ENCODE peak calls at places on chromosomes 12 and 14, in ten cellular contexts. D, J, P, H, F, V, T, A, N and K are unnamed samples.

GRCh38 chr12:129179941-129180340 is 326.7 kb downstream of the GLT1D1 start:
- DNase-seq in D (no peak), J (no peak), P (no peak), H (no peak), F (no peak), V (no peak), T (no peak), A (no peak), N (no peak), K (no peak)

GRCh38 chr14:61472801-61473376 is 151.5 kb downstream of the PRKCH start:
- DNase-seq in D (no peak), J (no peak), P (no peak), H (no peak), F (peak), V (peak), T (no peak), A (no peak), N (no peak), K (no peak)

GRCh38 chr12:15984097-15984800 is 73.1 kb downstream of the DERA start:
- DNase-seq in D (no peak), J (no peak), P (no peak), H (no peak), F (no peak), V (no peak), T (no peak), A (no peak), N (peak), K (no peak)

GRCh38 chr14:58697927-58698641 is 60.3 kb downstream of the DACT1 start:
- DNase-seq in D (no peak), J (no peak), P (no peak), H (no peak), F (no peak), V (no peak), T (no peak), A (no peak), N (no peak), K (no peak)

GRCh38 chr14:66330916-66331315 is 155.3 kb upstream of the CCDC196 start:
- DNase-seq in D (no peak), J (no peak), P (no peak), H (peak), F (no peak), V (no peak), T (no peak), A (no peak), N (peak), K (no peak)

GRCh38 chr14:99964979-99965378 is 100.2 kb upstream of the EVL start:
- DNase-seq in D (no peak), J (no peak), P (no peak), H (no peak), F (no peak), V (no peak), T (no peak), A (no peak), N (no peak), K (no peak)

GRCh38 chr12:94558612-94559011 is 91.7 kb downstream of the TMCC3 start:
- DNase-seq in D (no peak), J (no peak), P (no peak), H (no peak), F (no peak), V (no peak), T (no peak), A (no peak), N (no peak), K (no peak)

GRCh38 chr14:92437729-92438280 is 75.8 kb upstream of the RIN3 start:
- DNase-seq in D (no peak), J (no peak), P (no peak), H (no peak), F (no peak), V (peak), T (no peak), A (no peak), N (no peak), K (no peak)

GRCh38 chr12:75571651-75572050 is 60.2 kb upstream of the KRR1 start:
- DNase-seq in D (no peak), J (no peak), P (no peak), H (no peak), F (no peak), V (no peak), T (no peak), A (no peak), N (no peak), K (no peak)

GRCh38 chr14:69924181-69924580 is 45.0 kb downstream of the SMOC1 start:
- DNase-seq in D (no peak), J (no peak), P (no peak), H (no peak), F (no peak), V (no peak), T (peak), A (no peak), N (no peak), K (no peak)

GRCh38 chr14:86712176-86712575 is 1182.2 kb downstream of the FLRT2 start:
- DNase-seq in D (no peak), J (no peak), P (no peak), H (no peak), F (peak), V (no peak), T (no peak), A (no peak), N (no peak), K (no peak)

GRCh38 chr14:65813760-65814387 is 401.3 kb downstream of the FUT8 start:
- DNase-seq in D (no peak), J (no peak), P (no peak), H (no peak), F (no peak), V (no peak), T (no peak), A (no peak), N (no peak), K (no peak)

GRCh38 chr12:53754633-53755261 is 3.0 kb upstream of the CISTR start:
- DNase-seq in D (no peak), J (no peak), P (no peak), H (no peak), F (peak), V (no peak), T (peak), A (no peak), N (peak), K (no peak)

GRCh38 chr12:86376052-86376451 is 119.9 kb upstream of the MGAT4C start:
- DNase-seq in D (no peak), J (peak), P (no peak), H (no peak), F (no peak), V (no peak), T (no peak), A (peak), N (no peak), K (no peak)

GRCh38 chr12:40192704-40193255 is 32.0 kb upstream of the LRRK2 start:
- DNase-seq in D (peak), J (no peak), P (no peak), H (no peak), F (no peak), V (peak), T (no peak), A (no peak), N (no peak), K (peak)

GRCh38 chr12:18923721-18924120 is 185.8 kb downstream of the CAPZA3 start:
- DNase-seq in D (no peak), J (no peak), P (no peak), H (no peak), F (no peak), V (no peak), T (no peak), A (no peak), N (no peak), K (no peak)

GRCh38 chr12:58583541-58583940 is 336.8 kb downstream of the LRIG3 start:
- DNase-seq in D (no peak), J (no peak), P (no peak), H (no peak), F (peak), V (no peak), T (no peak), A (no peak), N (peak), K (no peak)

GRCh38 chr12:38886064-38886463 is 19.3 kb downstream of the CPNE8 start:
- DNase-seq in D (no peak), J (peak), P (no peak), H (no peak), F (no peak), V (no peak), T (peak), A (peak), N (peak), K (no peak)

GRCh38 chr14:65352964-65353530 is 59.5 kb upstream of the FUT8 start:
- DNase-seq in D (no peak), J (no peak), P (no peak), H (no peak), F (no peak), V (peak), T (no peak), A (no peak), N (no peak), K (no peak)

GRCh38 chr12:68971404-68971803 is 38.4 kb upstream of the CPM start:
- DNase-seq in D (no peak), J (no peak), P (no peak), H (no peak), F (peak), V (no peak), T (peak), A (no peak), N (peak), K (no peak)

GRCh38 chr12:49580572-49581535 is 12.9 kb upstream of the MCRS1 start:
- DNase-seq in D (peak), J (peak), P (peak), H (peak), F (peak), V (peak), T (peak), A (peak), N (peak), K (peak)

GRCh38 chr14:93733646-93734045 is 54.6 kb downstream of the PRIMA1 start:
- DNase-seq in D (no peak), J (no peak), P (no peak), H (peak), F (no peak), V (no peak), T (no peak), A (no peak), N (no peak), K (no peak)

GRCh38 chr14:106564058-106564643 is 1037.8 kb downstream of the TMEM121 start:
- DNase-seq in D (peak), J (no peak), P (no peak), H (no peak), F (no peak), V (peak), T (no peak), A (no peak), N (no peak), K (peak)

GRCh38 chr14:100083706-100084105 is 18.5 kb downstream of the EVL start:
- DNase-seq in D (no peak), J (no peak), P (no peak), H (no peak), F (no peak), V (no peak), T (no peak), A (no peak), N (no peak), K (no peak)

GRCh38 chr14:68793734-68794129 is 865 bp upstream of the ZFP36L1 start:
- DNase-seq in D (peak), J (no peak), P (no peak), H (no peak), F (no peak), V (no peak), T (no peak), A (no peak), N (no peak), K (peak)

GRCh38 chr14:72947366-72948160 is 21.3 kb downstream of the DCAF4 start:
- DNase-seq in D (no peak), J (no peak), P (no peak), H (no peak), F (no peak), V (no peak), T (no peak), A (no peak), N (no peak), K (no peak)

DNA sequence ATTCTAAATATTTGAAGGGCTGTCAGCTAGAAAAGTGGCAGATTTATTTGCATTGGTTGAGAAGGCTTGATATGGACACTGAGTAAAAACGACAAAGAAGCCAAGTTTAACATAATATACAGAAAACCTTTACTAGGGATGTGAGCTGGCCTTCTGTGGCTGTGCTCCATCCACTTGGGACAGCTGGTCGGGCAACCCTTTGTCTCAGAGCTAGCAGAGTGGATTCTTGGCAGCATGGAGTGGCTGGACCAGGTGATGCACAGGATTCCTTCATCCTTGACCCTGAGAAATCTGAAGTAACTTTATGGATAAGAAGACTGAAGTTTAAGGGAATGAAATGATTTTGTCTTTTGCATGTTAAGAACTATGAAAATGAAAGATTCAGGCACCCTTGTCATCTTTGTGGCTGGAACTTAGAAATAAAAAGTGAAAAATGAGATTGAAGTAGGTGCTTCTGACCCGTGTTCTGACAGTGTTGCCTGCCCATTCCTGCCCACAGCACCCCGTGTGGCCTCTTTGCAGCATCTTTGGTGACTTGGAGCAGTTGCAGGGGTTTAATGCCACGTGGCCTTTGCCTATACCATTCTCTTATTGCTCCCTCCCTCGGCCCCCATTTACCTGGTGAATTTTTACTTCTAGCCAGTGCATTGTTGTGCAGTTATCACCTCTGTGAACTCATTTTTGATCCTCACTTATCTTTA is 32.6 kb downstream of the PELI2 start:
- DNase-seq in D (no peak), J (no peak), P (no peak), H (no peak), F (no peak), V (peak), T (no peak), A (no peak), N (no peak), K (no peak)
- TF ChIP-seq CTCF in D (no peak), J (no peak), P (no peak), H (no peak), F (no peak), V (peak), T (no peak), A (no peak), N (no peak), K (no peak)

GRCh38 chr14:54566410-54567223 is at the start of gene SAMD4A:
- DNase-seq in D (peak), J (peak), P (peak), H (peak), F (peak), V (peak), T (peak), A (peak), N (peak), K (peak)
- TF ChIP-seq CTCF in D (peak), J (peak), P (no peak), H (peak), F (peak), V (no peak), T (peak), A (peak), N (peak), K (peak)

DNA sequence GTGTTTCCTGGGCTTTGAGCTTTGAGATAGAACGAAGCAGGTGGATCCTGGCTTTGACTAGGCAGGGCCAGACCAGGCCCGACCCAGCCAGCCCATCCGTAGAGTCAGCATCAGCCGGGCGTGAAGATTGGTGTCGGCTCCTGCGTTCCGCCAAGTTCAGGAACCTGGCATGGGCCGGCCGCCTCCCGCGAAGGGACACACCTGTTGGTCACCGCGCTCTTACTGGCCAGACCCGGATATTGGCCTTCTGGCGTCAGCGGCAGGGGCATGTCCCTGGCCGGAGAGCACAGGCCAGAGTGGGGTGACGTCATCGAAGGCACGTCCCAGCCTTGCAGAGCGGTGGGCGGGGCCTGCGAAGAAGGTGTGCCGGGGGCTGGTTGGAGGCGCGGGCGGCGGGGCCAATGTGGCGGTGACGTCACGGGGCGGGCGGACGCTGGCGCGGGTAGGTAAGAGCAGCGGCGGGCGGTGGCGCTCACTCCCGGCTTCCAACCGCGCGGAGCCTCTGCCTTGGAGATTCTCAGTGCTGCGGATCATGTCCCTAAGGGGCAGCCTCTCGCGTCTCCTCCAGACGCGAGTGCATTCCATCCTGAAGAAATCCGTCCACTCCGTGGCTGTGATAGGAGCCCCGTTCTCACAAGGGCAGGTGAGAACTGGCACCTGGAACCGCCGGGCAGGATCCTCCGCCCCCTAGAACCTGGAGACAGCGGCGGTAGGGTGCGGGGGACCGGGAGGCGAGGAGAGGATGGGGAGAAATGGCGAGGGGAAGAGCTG is at the start of gene ARG2:
- DNase-seq in D (peak), J (peak), P (peak), H (peak), F (peak), V (peak), T (peak), A (peak), N (peak), K (peak)
- TF ChIP-seq CTCF in D (peak), J (peak), P (no peak), H (peak), F (no peak), V (no peak), T (no peak), A (no peak), N (no peak), K (peak)

GRCh38 chr12:13661005-13661887 is 320.2 kb downstream of the GRIN2B start:
- DNase-seq in D (peak), J (peak), P (peak), H (peak), F (peak), V (peak), T (peak), A (no peak), N (peak), K (peak)
- TF ChIP-seq CTCF in D (peak), J (peak), P (peak), H (peak), F (peak), V (peak), T (peak), A (peak), N (peak), K (peak)

GRCh38 chr12:125330645-125331341 is 265.6 kb downstream of the AACS start:
- DNase-seq in D (peak), J (peak), P (peak), H (peak), F (peak), V (peak), T (peak), A (peak), N (peak), K (peak)
- TF ChIP-seq CTCF in D (peak), J (peak), P (peak), H (peak), F (peak), V (peak), T (peak), A (peak), N (peak), K (peak)

DNA sequence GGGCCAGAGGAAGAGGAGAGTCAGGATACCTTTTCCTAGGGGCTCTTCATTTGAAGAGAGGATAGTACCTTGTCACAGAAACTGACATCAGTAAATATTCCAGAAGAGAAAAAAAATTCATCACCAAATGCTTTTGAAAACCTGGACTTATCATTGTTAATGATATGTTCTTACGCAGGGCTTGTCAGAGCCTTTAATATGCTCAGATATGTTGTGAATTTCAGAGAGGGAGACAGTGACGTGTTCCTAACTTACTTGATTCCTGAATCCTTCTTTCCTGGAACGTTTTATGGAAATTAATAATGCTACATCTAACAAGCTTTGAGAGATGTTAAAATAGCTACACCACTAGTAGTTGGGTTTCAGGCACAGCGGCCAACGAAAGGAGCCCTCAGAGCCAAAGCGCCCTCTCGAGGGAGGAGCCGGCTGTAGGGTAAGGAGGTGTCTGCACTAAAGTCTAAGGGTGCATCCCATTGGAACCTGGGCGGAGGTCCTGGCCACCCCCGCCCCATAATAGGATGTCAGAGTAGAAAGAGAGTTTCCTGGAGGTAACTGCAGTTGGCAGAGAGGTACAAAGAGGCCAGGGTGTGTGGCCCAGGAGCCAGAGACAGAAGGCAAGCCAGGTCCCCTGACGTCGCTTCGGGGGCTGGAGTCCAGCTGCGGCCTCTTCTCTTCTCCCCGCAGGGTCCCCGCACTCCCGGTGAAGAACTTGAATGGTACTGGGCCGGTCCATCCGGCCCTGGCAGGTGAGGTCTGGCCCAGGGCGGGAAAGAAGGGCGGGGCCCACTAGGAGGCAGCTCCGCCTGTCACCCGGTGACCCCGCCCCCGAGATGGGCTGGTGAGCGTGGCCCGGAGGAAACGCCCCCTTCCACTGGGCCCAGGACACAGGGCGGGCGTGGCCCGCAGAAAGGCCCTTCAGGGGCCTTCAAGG is 36.2 kb downstream of the DTX1 start:
- DNase-seq in D (peak), J (peak), P (peak), H (no peak), F (no peak), V (peak), T (no peak), A (peak), N (peak), K (peak)
- TF ChIP-seq CTCF in D (peak), J (peak), P (no peak), H (no peak), F (no peak), V (peak), T (no peak), A (peak), N (peak), K (peak)

GRCh38 chr14:74508292-74508731 is 14.7 kb downstream of the ISCA2 start:
- DNase-seq in D (no peak), J (no peak), P (peak), H (no peak), F (no peak), V (no peak), T (no peak), A (no peak), N (no peak), K (no peak)
- TF ChIP-seq CTCF in D (peak), J (peak), P (peak), H (no peak), F (no peak), V (no peak), T (peak), A (peak), N (peak), K (peak)

GRCh38 chr12:109308534-109309440 is at the start of gene FOXN4:
- DNase-seq in D (peak), J (no peak), P (peak), H (no peak), F (no peak), V (no peak), T (no peak), A (no peak), N (no peak), K (peak)
- TF ChIP-seq CTCF in D (no peak), J (no peak), P (no peak), H (no peak), F (no peak), V (no peak), T (no peak), A (no peak), N (no peak), K (no peak)

GRCh38 chr12:110818511-110818910 is 28.3 kb upstream of the CCDC63 start:
- DNase-seq in D (no peak), J (no peak), P (no peak), H (no peak), F (no peak), V (no peak), T (no peak), A (no peak), N (no peak), K (no peak)
- TF ChIP-seq CTCF in D (no peak), J (no peak), P (no peak), H (no peak), F (no peak), V (no peak), T (no peak), A (no peak), N (no peak), K (no peak)